ENCODE peak calls at places on chromosomes 12 and 14, in six cellular contexts. One of them, this sample, is unnamed.

GRCh38 chr12:77065361-77066204 is at the start of gene E2F7:
- DNase-seq in mesendoderm: peak; percentile 98
- DNase-seq in stromal cell of bone marrow: peak; percentile 81
- DNase-seq in T-cell: peak; percentile 69
- DNase-seq in NCI-H774: peak; percentile 98
- DNase-seq in upper lobe of left lung: peak; percentile 97
- DNase-seq in this sample: peak; percentile 32

GRCh38 chr12:110639336-110640178 is 25.6 kb downstream of the TCTN1 start:
- DNase-seq in mesendoderm: no peak
- DNase-seq in stromal cell of bone marrow: peak; percentile 51
- DNase-seq in T-cell: no peak
- DNase-seq in NCI-H774: no peak
- DNase-seq in upper lobe of left lung: no peak
- DNase-seq in this sample: peak; percentile 41

GRCh38 chr14:99925471-99925870 is 132.3 kb downstream of the EML1 start:
- DNase-seq in mesendoderm: no peak
- DNase-seq in stromal cell of bone marrow: no peak
- DNase-seq in T-cell: no peak
- DNase-seq in NCI-H774: no peak
- DNase-seq in upper lobe of left lung: no peak
- DNase-seq in this sample: no peak

GRCh38 chr14:50666772-50667490 is 1.2 kb downstream of the SAV1 start:
- DNase-seq in mesendoderm: peak; percentile 85
- DNase-seq in stromal cell of bone marrow: peak; percentile 76
- DNase-seq in T-cell: peak; percentile 45
- DNase-seq in NCI-H774: no peak
- DNase-seq in upper lobe of left lung: no peak
- DNase-seq in this sample: no peak

GRCh38 chr14:68042591-68043210 is 223.1 kb downstream of the RAD51B start:
- DNase-seq in mesendoderm: peak; percentile 25
- DNase-seq in stromal cell of bone marrow: no peak
- DNase-seq in T-cell: no peak
- DNase-seq in NCI-H774: no peak
- DNase-seq in upper lobe of left lung: no peak
- DNase-seq in this sample: no peak

GRCh38 chr12:93782854-93783253 is 105.7 kb downstream of the CRADD start:
- DNase-seq in mesendoderm: no peak
- DNase-seq in stromal cell of bone marrow: no peak
- DNase-seq in T-cell: no peak
- DNase-seq in NCI-H774: no peak
- DNase-seq in upper lobe of left lung: no peak
- DNase-seq in this sample: no peak

GRCh38 chr12:65894624-65895023 is 70.3 kb downstream of the HMGA2 start:
- DNase-seq in mesendoderm: no peak
- DNase-seq in stromal cell of bone marrow: no peak
- DNase-seq in T-cell: no peak
- DNase-seq in NCI-H774: no peak
- DNase-seq in upper lobe of left lung: no peak
- DNase-seq in this sample: no peak

GRCh38 chr14:64502476-64503183 is 1.0 kb downstream of the ZBTB25 start:
- DNase-seq in mesendoderm: peak; percentile 47
- DNase-seq in stromal cell of bone marrow: no peak
- DNase-seq in T-cell: peak; percentile 17
- DNase-seq in NCI-H774: no peak
- DNase-seq in upper lobe of left lung: no peak
- DNase-seq in this sample: no peak

GRCh38 chr12:125683748-125684381 is 618.6 kb downstream of the AACS start:
- DNase-seq in mesendoderm: peak; percentile 81
- DNase-seq in stromal cell of bone marrow: no peak
- DNase-seq in T-cell: no peak
- DNase-seq in NCI-H774: peak; percentile 13
- DNase-seq in upper lobe of left lung: peak; percentile 89
- DNase-seq in this sample: no peak

GRCh38 chr14:24310666-24311604 is at the start of gene LTB4R:
- DNase-seq in mesendoderm: no peak
- DNase-seq in stromal cell of bone marrow: no peak
- DNase-seq in T-cell: peak; percentile 70
- DNase-seq in NCI-H774: no peak
- DNase-seq in upper lobe of left lung: peak; percentile 95
- DNase-seq in this sample: no peak

GRCh38 chr14:90140298-90140955 is 78.6 kb downstream of the KCNK13 start:
- DNase-seq in mesendoderm: peak; percentile 23
- DNase-seq in stromal cell of bone marrow: no peak
- DNase-seq in T-cell: no peak
- DNase-seq in NCI-H774: no peak
- DNase-seq in upper lobe of left lung: no peak
- DNase-seq in this sample: no peak

GRCh38 chr12:65122661-65123060 is 1.6 kb upstream of the WIF1 start:
- DNase-seq in mesendoderm: no peak
- DNase-seq in stromal cell of bone marrow: no peak
- DNase-seq in T-cell: no peak
- DNase-seq in NCI-H774: no peak
- DNase-seq in upper lobe of left lung: no peak
- DNase-seq in this sample: no peak

GRCh38 chr12:53493610-53494391 is 5.5 kb downstream of the MAP3K12 start:
- DNase-seq in mesendoderm: peak; percentile 66
- DNase-seq in stromal cell of bone marrow: no peak
- DNase-seq in T-cell: no peak
- DNase-seq in NCI-H774: no peak
- DNase-seq in upper lobe of left lung: no peak
- DNase-seq in this sample: no peak

GRCh38 chr14:69901113-69901951 is 22.1 kb downstream of the SMOC1 start:
- DNase-seq in mesendoderm: no peak
- DNase-seq in stromal cell of bone marrow: peak; percentile 25
- DNase-seq in T-cell: no peak
- DNase-seq in NCI-H774: no peak
- DNase-seq in upper lobe of left lung: no peak
- DNase-seq in this sample: no peak

GRCh38 chr12:130424858-130425697 is 87.4 kb downstream of the PIWIL1 start:
- DNase-seq in mesendoderm: no peak
- DNase-seq in stromal cell of bone marrow: no peak
- DNase-seq in T-cell: no peak
- DNase-seq in NCI-H774: no peak
- DNase-seq in upper lobe of left lung: peak; percentile 62
- DNase-seq in this sample: no peak

GRCh38 chr12:110079477-110080400 is 31.4 kb upstream of the C12orf76 start:
- DNase-seq in mesendoderm: no peak
- DNase-seq in stromal cell of bone marrow: no peak
- DNase-seq in T-cell: peak; percentile 73
- DNase-seq in NCI-H774: peak; percentile 63
- DNase-seq in upper lobe of left lung: no peak
- DNase-seq in this sample: no peak

GRCh38 chr12:55933158-55933798 is 2.3 kb downstream of the DGKA start:
- DNase-seq in mesendoderm: peak; percentile 67
- DNase-seq in stromal cell of bone marrow: no peak
- DNase-seq in T-cell: no peak
- DNase-seq in NCI-H774: no peak
- DNase-seq in upper lobe of left lung: no peak
- DNase-seq in this sample: no peak

GRCh38 chr14:102819790-102820330 is 42.6 kb downstream of the TRAF3 start:
- DNase-seq in mesendoderm: no peak
- DNase-seq in stromal cell of bone marrow: no peak
- DNase-seq in T-cell: no peak
- DNase-seq in NCI-H774: no peak
- DNase-seq in upper lobe of left lung: no peak
- DNase-seq in this sample: no peak

GRCh38 chr14:64769096-64770020 is 65.1 kb downstream of the PLEKHG3 start:
- DNase-seq in mesendoderm: no peak
- DNase-seq in stromal cell of bone marrow: no peak
- DNase-seq in T-cell: no peak
- DNase-seq in NCI-H774: no peak
- DNase-seq in upper lobe of left lung: peak; percentile 55
- DNase-seq in this sample: no peak

This sample was measured in AG04450.